ENCODE peak calls at places on chromosome 9, in seven cellular contexts. Q is upper lobe of left lung; Z is NCI-H774; Y is progenitor cell of endocrine pancreas; F is NCI-H510A; A is stimulated activated CD8-positive, alpha-beta memory T cell treated with anti-CD3 and anti-CD28 coated beads, Interleukin-4, amount 100 ng/mL, for 4 hours; P is stimulated activated CD4-positive, alpha-beta T cell treated with anti-CD3 and anti-CD28 coated beads, TNF-alpha, amount 100 ng/mL, for 1 hour. E is an unnamed sample.

GRCh38 chr9:32218100-32218767 is 166.2 kb upstream of the ACO1 start:
- DNase-seq in Q (no peak), Z (no peak), Y (no peak), F (no peak), A (no peak), P (no peak), E (no peak)

GRCh38 chr9:115127191-115127817 is 9.3 kb upstream of the TNC start:
- DNase-seq in Q (no peak), Z (no peak), Y (no peak), F (no peak), A (no peak), P (no peak), E (no peak)

GRCh38 chr9:120394058-120394669 is 185.8 kb downstream of the CDK5RAP2 start:
- DNase-seq in Q (no peak), Z (no peak), Y (no peak), F (no peak), A (peak), P (no peak), E (peak)

GRCh38 chr9:33125871-33126822 is 41.0 kb downstream of the B4GALT1 start:
- DNase-seq in Q (no peak), Z (no peak), Y (no peak), F (no peak), A (no peak), P (no peak), E (peak)

GRCh38 chr9:137252555-137253506 is 1.7 kb downstream of the STPG3 start:
- DNase-seq in Q (no peak), Z (no peak), Y (no peak), F (peak), A (no peak), P (no peak), E (no peak)

GRCh38 chr9:134775552-134775951 is 105.1 kb upstream of the FCN2 start:
- DNase-seq in Q (no peak), Z (no peak), Y (no peak), F (no peak), A (no peak), P (no peak), E (peak)

GRCh38 chr9:123746765-123747164 is 183.2 kb downstream of the DENND1A start:
- DNase-seq in Q (no peak), Z (no peak), Y (no peak), F (no peak), A (no peak), P (no peak), E (no peak)

GRCh38 chr9:37406603-37407401 is 15.7 kb upstream of the GRHPR start:
- DNase-seq in Q (no peak), Z (no peak), Y (no peak), F (no peak), A (no peak), P (no peak), E (no peak)

GRCh38 chr9:21605489-21605931 is 123.4 kb upstream of the IFNE start:
- DNase-seq in Q (no peak), Z (no peak), Y (no peak), F (no peak), A (no peak), P (no peak), E (peak)

GRCh38 chr9:136194540-136194939 is 10.4 kb downstream of the LHX3 start:
- DNase-seq in Q (no peak), Z (no peak), Y (no peak), F (no peak), A (no peak), P (no peak), E (no peak)

GRCh38 chr9:6461619-6462018 is 48.6 kb downstream of the UHRF2 start:
- DNase-seq in Q (no peak), Z (no peak), Y (no peak), F (no peak), A (no peak), P (no peak), E (no peak)

GRCh38 chr9:134863306-134863902 is 17.2 kb upstream of the FCN2 start:
- DNase-seq in Q (peak), Z (no peak), Y (no peak), F (no peak), A (no peak), P (no peak), E (no peak)

GRCh38 chr9:33445389-33445881 is 2.0 kb downstream of the AQP3 start:
- DNase-seq in Q (peak), Z (no peak), Y (no peak), F (no peak), A (no peak), P (no peak), E (no peak)

GRCh38 chr9:5719546-5719945 is 90.6 kb downstream of the RIC1 start:
- DNase-seq in Q (no peak), Z (no peak), Y (no peak), F (no peak), A (no peak), P (no peak), E (peak)

GRCh38 chr9:96450613-96451544 is 910 bp downstream of the HABP4 start:
- DNase-seq in Q (peak), Z (no peak), Y (peak), F (peak), A (no peak), P (no peak), E (peak)

GRCh38 chr9:88998911-88999310 is 7.6 kb downstream of the S1PR3 start:
- DNase-seq in Q (no peak), Z (no peak), Y (no peak), F (no peak), A (no peak), P (no peak), E (peak)

GRCh38 chr9:134399435-134400056 is 73.3 kb downstream of the RXRA start:
- DNase-seq in Q (no peak), Z (no peak), Y (no peak), F (no peak), A (no peak), P (no peak), E (peak)

GRCh38 chr9:38235244-38235643 is 157.3 kb upstream of the ALDH1B1 start:
- DNase-seq in Q (no peak), Z (no peak), Y (no peak), F (no peak), A (no peak), P (no peak), E (no peak)

GRCh38 chr9:120381839-120382238 is 198.1 kb downstream of the CDK5RAP2 start:
- DNase-seq in Q (peak), Z (no peak), Y (no peak), F (no peak), A (no peak), P (no peak), E (no peak)

GRCh38 chr9:749712-750111 is 91.8 kb upstream of the DMRT1 start:
- DNase-seq in Q (no peak), Z (no peak), Y (no peak), F (no peak), A (no peak), P (no peak), E (no peak)

GRCh38 chr9:92747459-92748232 is 17.0 kb downstream of the BICD2 start:
- DNase-seq in Q (no peak), Z (no peak), Y (no peak), F (no peak), A (no peak), P (no peak), E (peak)

GRCh38 chr9:91360551-91361293 is 996 bp downstream of the AUH start:
- DNase-seq in Q (no peak), Z (no peak), Y (no peak), F (no peak), A (no peak), P (no peak), E (peak)

GRCh38 chr9:76456202-76456926 is 2.6 kb upstream of the GCNT1 start:
- DNase-seq in Q (no peak), Z (peak), Y (peak), F (peak), A (no peak), P (no peak), E (peak)

GRCh38 chr9:98081477-98082219 is 25.1 kb downstream of the NANS start:
- DNase-seq in Q (peak), Z (no peak), Y (no peak), F (no peak), A (peak), P (no peak), E (peak)

GRCh38 chr9:38153152-38153909 is 84.3 kb upstream of the SHB start:
- DNase-seq in Q (no peak), Z (no peak), Y (no peak), F (no peak), A (no peak), P (no peak), E (no peak)

GRCh38 chr9:2570615-2571479 is 50.7 kb upstream of the VLDLR start:
- DNase-seq in Q (peak), Z (peak), Y (no peak), F (peak), A (peak), P (no peak), E (peak)

GRCh38 chr9:125121156-125121555 is 22.2 kb downstream of the SCAI start:
- DNase-seq in Q (no peak), Z (no peak), Y (no peak), F (no peak), A (no peak), P (no peak), E (no peak)

GRCh38 chr9:109922617-109923260 is 142.7 kb downstream of the PALM2AKAP2 start:
- DNase-seq in Q (no peak), Z (no peak), Y (no peak), F (no peak), A (no peak), P (no peak), E (no peak)

GRCh38 chr9:116717150-116717549 is 30.0 kb downstream of the TRIM32 start:
- DNase-seq in Q (no peak), Z (no peak), Y (no peak), F (no peak), A (no peak), P (no peak), E (peak)